ENCODE peak calls at places on chromosome 22, in four cellular contexts. C is K562, K is H1, N is GM12878. I is an unnamed sample.

GRCh38 chr22:47049078-47049609 is 286.7 kb downstream of the TBC1D22A start:
- DNase-seq in C (no peak), K (no peak), N (no peak), I (no peak)

GRCh38 chr22:43823353-43823908 is 11.3 kb upstream of the EFCAB6 start:
- DNase-seq in C (no peak), K (no peak), N (no peak), I (no peak)

GRCh38 chr22:48632641-48633246 is 1194.9 kb downstream of the BRD1 start:
- DNase-seq in C (no peak), K (no peak), N (no peak), I (no peak)

GRCh38 chr22:26767351-26767970 is 110.1 kb downstream of the MIAT start:
- DNase-seq in C (no peak), K (no peak), N (no peak), I (no peak)

GRCh38 chr22:44616882-44617655 is 84.9 kb upstream of the PRR5 start:
- DNase-seq in C (no peak), K (no peak), N (no peak), I (peak; percentile 51)

GRCh38 chr22:47174671-47175111 is 412.2 kb downstream of the TBC1D22A start:
- DNase-seq in C (no peak), K (no peak), N (no peak), I (no peak)

GRCh38 chr22:42277988-42278776 is 7.7 kb upstream of the TCF20 start:
- DNase-seq in C (no peak), K (no peak), N (no peak), I (peak; percentile 58)

GRCh38 chr22:40403141-40403540 is 32.7 kb downstream of the SGSM3 start:
- DNase-seq in C (no peak), K (no peak), N (no peak), I (no peak)

GRCh38 chr22:20156042-20156389 is 5.2 kb upstream of the CCDC188 start:
- DNase-seq in C (no peak), K (no peak), N (no peak), I (no peak)

GRCh38 chr22:21907638-21908522 is 40.4 kb upstream of the MAPK1 start:
- DNase-seq in C (no peak), K (no peak), N (no peak), I (no peak)

GRCh38 chr22:23533771-23534191 is 46.3 kb downstream of the IGLL1 start:
- DNase-seq in C (peak; percentile 45), K (no peak), N (no peak), I (no peak)

GRCh38 chr22:23534201-23534850 is 45.8 kb downstream of the IGLL1 start:
- DNase-seq in C (no peak), K (no peak), N (no peak), I (peak; percentile 28)

GRCh38 chr22:23536821-23537345 is 43.2 kb downstream of the IGLL1 start:
- DNase-seq in C (no peak), K (no peak), N (no peak), I (no peak)

GRCh38 chr22:23533328-23533762 is 46.7 kb downstream of the IGLL1 start:
- DNase-seq in C (peak; percentile 73), K (peak; percentile 53), N (no peak), I (peak; percentile 84)

GRCh38 chr22:23534851-23535717 is 45.0 kb downstream of the IGLL1 start:
- DNase-seq in C (no peak), K (no peak), N (no peak), I (no peak)
- TF ChIP-seq NRF1 in C (no peak), K (no peak), N (no peak), I (no peak)

DNA sequence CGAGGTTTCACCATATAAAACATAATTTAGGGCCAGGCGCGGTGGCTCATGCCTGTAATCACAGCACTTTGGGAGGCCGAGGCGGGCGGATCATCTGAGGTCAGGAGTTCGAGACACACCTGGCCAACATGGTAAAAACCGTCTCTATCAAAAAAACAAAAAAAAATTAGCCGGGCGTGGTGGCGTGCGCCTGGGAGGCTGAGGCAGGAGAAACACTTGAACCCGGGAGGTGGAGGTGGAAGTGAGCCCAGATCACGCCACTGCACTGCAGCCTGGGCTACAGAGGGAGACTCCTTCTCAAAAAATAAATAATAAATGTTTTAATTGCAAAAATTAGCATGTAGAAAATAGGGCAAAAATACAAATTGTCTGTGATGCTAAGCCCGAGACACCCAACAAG is 993 bp upstream of the SFI1 start:
- DNase-seq in C (no peak), K (no peak), N (no peak), I (no peak)
- H3K4me1 ChIP-seq in C (peaks cover 20% of the 10 kb centered on the region), K (peaks cover 8% of the 10 kb centered on the region), N (peaks cover 33% of the 10 kb centered on the region), I (peaks cover 4% of the 10 kb centered on the region)

GRCh38 chr22:29157759-29158535 is 47.7 kb upstream of the EMID1 start:
- DNase-seq in C (peak; percentile 22), K (no peak), N (no peak), I (no peak)
- TF ChIP-seq NRF1 in C (no peak), K (no peak), N (no peak), I (no peak)

GRCh38 chr22:37177755-37178154 is 10.3 kb downstream of the C1QTNF6 start:
- DNase-seq in C (no peak), K (no peak), N (no peak), I (no peak)
- H3K4me1 ChIP-seq in C (peaks cover 25% of the 10 kb centered on the region), K (no peaks in the 10 kb centered on the region), N (peaks cover 4% of the 10 kb centered on the region), I (peaks cover 41% of the 10 kb centered on the region)